ENCODE peak calls at places on chromosomes 2 and 18, in four cellular contexts. C is Peyer's patch; Z is psoas muscle; I is CD8-positive, alpha-beta memory T cell. N is an unnamed sample. For H3K4me1 and H3K9me3, the result is how much of the 10 kb centered on the place peaks cover.

GRCh38 chr2:56184500-56184996 is 758 bp downstream of the CCDC85A start:
- DNase-seq in C (no peak), I (no peak), Z (peak), N (no peak)

GRCh38 chr2:84847326-84848050 is 33.4 kb downstream of the TRABD2A start:
- DNase-seq in I (no peak), Z (no peak), C (no peak), N (no peak)

GRCh38 chr2:204625135-204625534 is 79.9 kb downstream of the PARD3B start:
- DNase-seq in Z (no peak), C (no peak), I (no peak), N (no peak)

GRCh38 chr18:33201509-33201926 is 239.0 kb downstream of the CCDC178 start:
- DNase-seq in C (no peak), Z (no peak), I (no peak), N (no peak)

GRCh38 chr2:106127776-106128268 is 66.3 kb downstream of the UXS1 start:
- DNase-seq in C (no peak), I (no peak), Z (no peak), N (no peak)

GRCh38 chr2:100424277-100424875 is 6.9 kb upstream of the CHST10 start:
- DNase-seq in I (no peak), Z (no peak), C (no peak), N (no peak)

GRCh38 chr18:36284268-36284667 is 13.2 kb upstream of the FHOD3 start:
- DNase-seq in Z (no peak), C (no peak), I (no peak), N (no peak)

GRCh38 chr2:152353364-152353763 is 18.4 kb downstream of the FMNL2 start:
- DNase-seq in C (no peak), I (no peak), Z (no peak), N (no peak)

GRCh38 chr2:54666131-54666637 is 57.3 kb upstream of the EML6 start:
- DNase-seq in Z (peak), I (no peak), C (no peak), N (peak)

GRCh38 chr2:63676135-63676534 is 87.4 kb downstream of the MDH1 start:
- DNase-seq in C (no peak), I (no peak), Z (no peak), N (no peak)

GRCh38 chr2:184113691-184114403 is 484.5 kb upstream of the ZNF804A start:
- DNase-seq in Z (no peak), C (no peak), I (no peak), N (no peak)

GRCh38 chr2:235384624-235385023 is 109.2 kb upstream of the AGAP1 start:
- DNase-seq in C (no peak), Z (no peak), I (no peak), N (no peak)

GRCh38 chr2:130355181-130355577 is 677 bp upstream of the PTPN18 start:
- DNase-seq in I (no peak), C (no peak), Z (no peak), N (no peak)

GRCh38 chr2:189116059-189116458 is 63.5 kb downstream of the COL5A2 start:
- DNase-seq in I (no peak), Z (no peak), C (no peak), N (no peak)

GRCh38 chr2:240815761-240816583 is 4.0 kb downstream of the KIF1A start:
- DNase-seq in I (no peak), Z (no peak), C (no peak), N (no peak)

GRCh38 chr2:193963472-193964119 is 1693.4 kb upstream of the SLC39A10 start:
- DNase-seq in C (no peak), Z (no peak), I (no peak), N (no peak)

GRCh38 chr2:196718796-196719564 is 79.5 kb downstream of the CCDC150 start:
- DNase-seq in Z (peak), I (no peak), C (no peak), N (no peak)

GRCh38 chr2:189613077-189613636 is 32.6 kb upstream of the SLC40A1 start:
- DNase-seq in C (no peak), Z (no peak), I (no peak), N (no peak)

GRCh38 chr18:11565716-11566115 is 43.7 kb upstream of the SLC35G4 start:
- DNase-seq in I (no peak), Z (no peak), C (no peak), N (no peak)

GRCh38 chr2:177478907-177479306 is 86.3 kb downstream of the AGPS start:
- DNase-seq in Z (no peak), C (no peak), I (no peak), N (no peak)

GRCh38 chr18:28792404-28793103 is 615.6 kb upstream of the CDH2 start:
- DNase-seq in I (no peak), Z (no peak), C (no peak), N (no peak)

GRCh38 chr2:196137271-196137670 is 34.1 kb downstream of the STK17B start:
- DNase-seq in I (no peak), C (no peak), Z (no peak), N (no peak)

GRCh38 chr2:1618974-1619373 is 125.3 kb downstream of the PXDN start:
- DNase-seq in C (no peak), I (no peak), Z (no peak), N (no peak)
- H3K4me1 ChIP-seq in C (under half), I (under half), Z (under half), N (under half)

DNA sequence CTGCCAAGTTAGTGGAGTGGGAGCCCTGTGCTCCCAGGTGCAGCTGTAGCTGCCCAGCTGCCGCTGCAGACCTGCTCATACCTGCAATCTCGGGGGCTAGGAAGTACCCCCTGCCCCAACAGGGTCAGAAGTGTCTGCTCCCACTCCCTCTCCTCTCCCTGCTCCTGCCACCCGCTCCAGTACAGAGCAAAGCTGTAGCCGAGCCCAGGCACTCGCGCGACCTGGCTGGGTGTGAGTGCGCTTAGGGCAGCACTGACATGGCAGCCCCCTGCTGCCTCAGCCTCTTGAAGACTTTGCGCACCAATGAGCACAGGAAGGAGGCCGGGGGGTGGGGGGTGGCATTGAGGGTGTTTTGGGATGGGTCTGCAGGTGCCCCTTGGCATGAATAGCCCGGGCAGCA is 1951.4 kb downstream of the SUCLG1 start:
- DNase-seq in C (no peak), Z (no peak), I (no peak), N (no peak)
- H3K9me3 ChIP-seq in C (under half), Z (under half), I (under half), N (under half)

GRCh38 chr18:77100751-77101355 is 31.7 kb downstream of the MBP start:
- DNase-seq in C (no peak), Z (no peak), I (no peak), N (no peak)
- H3K4me3 ChIP-seq in C (no peak), Z (peak), I (peak), N (no peak)

GRCh38 chr2:160372010-160372356 is 121.6 kb downstream of the RBMS1 start:
- DNase-seq in C (no peak), Z (no peak), I (no peak), N (no peak)
- H3K4me1 ChIP-seq in C (half or more), Z (half or more), I (half or more), N (half or more)

N was measured in left ventricle myocardium inferior.